ENCODE peak calls at places on chromosome 1, in six cellular contexts. S, Z, W, L, P and N are unnamed samples.

GRCh38 chr1:3707939-3708328 is 44.3 kb upstream of the CCDC27 start:
- DNase-seq in P (no peak), S (no peak), Z (no peak), W (no peak), L (no peak), N (no peak)

GRCh38 chr1:166488327-166488726 is 321.5 kb upstream of the FAM78B start:
- DNase-seq in Z (no peak), L (no peak), P (no peak), W (no peak), S (no peak), N (no peak)

GRCh38 chr1:108877324-108877812 is 583 bp downstream of the GPSM2 start:
- DNase-seq in Z (no peak), P (peak), L (no peak), W (no peak), S (no peak), N (peak)

GRCh38 chr1:108080448-108080847 is 115.5 kb upstream of the VAV3 start:
- DNase-seq in P (no peak), L (no peak), W (no peak), S (no peak), Z (no peak), N (no peak)

GRCh38 chr1:93844262-93845045 is 34.6 kb downstream of the DNTTIP2 start:
- DNase-seq in W (peak), L (peak), Z (no peak), P (peak), S (no peak), N (no peak)

GRCh38 chr1:37602750-37603694 is 7.3 kb upstream of the GNL2 start:
- DNase-seq in L (peak), P (peak), W (peak), Z (no peak), S (no peak), N (peak)

GRCh38 chr1:243475966-243476365 is 220.1 kb downstream of the SDCCAG8 start:
- DNase-seq in P (no peak), W (peak), S (no peak), Z (no peak), L (peak), N (peak)

GRCh38 chr1:160646711-160647328 is at the start of gene SLAMF1:
- DNase-seq in P (peak), L (no peak), S (no peak), Z (no peak), W (no peak), N (peak)

GRCh38 chr1:178278135-178278534 is 184.2 kb downstream of the RASAL2 start:
- DNase-seq in Z (no peak), L (no peak), W (no peak), P (no peak), S (no peak), N (no peak)

GRCh38 chr1:226643167-226643566 is 94.6 kb downstream of the STUM start:
- DNase-seq in W (no peak), Z (peak), L (peak), P (no peak), S (no peak), N (no peak)

GRCh38 chr1:233496940-233497456 is 116.9 kb upstream of the KCNK1 start:
- DNase-seq in W (no peak), Z (no peak), L (no peak), S (no peak), P (no peak), N (no peak)

GRCh38 chr1:67850611-67851075 is 17.4 kb upstream of the GNG12 start:
- DNase-seq in P (peak), L (no peak), W (peak), Z (peak), S (no peak), N (no peak)

GRCh38 chr1:221897312-221897711 is 155.4 kb upstream of the DUSP10 start:
- DNase-seq in W (peak), P (no peak), L (no peak), S (no peak), Z (no peak), N (no peak)

GRCh38 chr1:41455479-41456271 is 28.8 kb downstream of the EDN2 start:
- DNase-seq in P (no peak), L (no peak), Z (no peak), W (peak), S (no peak), N (no peak)

GRCh38 chr1:21931171-21932093 is 5.7 kb downstream of the HSPG2 start:
- DNase-seq in W (no peak), S (no peak), L (peak), Z (peak), P (no peak), N (no peak)

GRCh38 chr1:94801919-94802546 is 18.1 kb upstream of the SLC44A3 start:
- DNase-seq in L (no peak), P (peak), W (peak), S (no peak), Z (peak), N (peak)

GRCh38 chr1:29209173-29209572 is 21.6 kb downstream of the MECR start:
- DNase-seq in L (no peak), S (no peak), Z (no peak), P (no peak), W (no peak), N (no peak)

GRCh38 chr1:29599826-29600225 is 363.5 kb downstream of the PTPRU start:
- DNase-seq in S (no peak), L (no peak), W (no peak), Z (no peak), P (no peak), N (no peak)

GRCh38 chr1:14567056-14567455 is 31.4 kb upstream of the KAZN start:
- DNase-seq in W (no peak), S (no peak), P (no peak), Z (no peak), L (no peak), N (no peak)

GRCh38 chr1:31576201-31576669 is at the start of gene TINAGL1:
- DNase-seq in P (peak), L (peak), W (no peak), S (peak), Z (no peak), N (no peak)

GRCh38 chr1:49686107-49686506 is 337.6 kb downstream of the AGBL4 start:
- DNase-seq in Z (no peak), W (peak), P (no peak), L (no peak), S (no peak), N (no peak)

GRCh38 chr1:174262747-174263241 is 103.5 kb downstream of the RABGAP1L start:
- DNase-seq in S (no peak), Z (no peak), L (peak), W (peak), P (peak), N (no peak)

DNA sequence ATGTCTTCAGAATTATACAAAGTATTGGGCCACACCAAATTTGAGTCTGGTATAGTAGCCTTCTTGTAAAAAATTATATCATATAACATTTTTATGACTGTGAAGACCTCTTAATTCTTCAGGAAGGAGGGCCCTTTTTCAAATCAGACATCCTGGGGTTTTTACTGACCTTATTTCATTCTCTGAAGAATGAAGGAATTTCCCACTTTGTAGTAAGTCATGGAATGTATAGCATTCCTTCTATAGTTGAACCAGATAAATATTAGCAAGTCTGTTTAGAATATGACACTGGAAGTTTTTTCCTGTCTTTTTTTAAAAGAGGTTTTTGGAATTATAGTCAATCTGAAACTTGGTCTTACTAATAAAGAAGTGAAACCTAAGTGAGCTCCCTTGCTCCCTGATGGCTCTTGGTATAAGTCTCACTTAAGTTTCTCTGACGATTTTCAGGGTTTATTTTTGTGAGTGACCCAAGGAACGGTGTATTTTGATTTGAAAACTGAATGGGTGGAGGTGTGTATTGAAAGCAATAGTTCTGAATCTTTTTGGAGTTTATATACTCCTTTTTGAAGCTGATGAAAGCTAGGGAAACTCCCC is 23.7 kb downstream of the SNX27 start:
- DNase-seq in P (no peak), S (no peak), L (no peak), W (no peak), Z (no peak), N (no peak)
- TF ChIP-seq CTCF in P (no peak), S (no peak), L (no peak), W (no peak), Z (no peak), N (no peak)

GRCh38 chr1:91501527-91501859 is 842 bp downstream of the CDC7 start:
- DNase-seq in W (no peak), S (no peak), Z (no peak), P (no peak), L (no peak), N (peak)
- TF ChIP-seq CTCF in W (no peak), S (no peak), Z (no peak), P (no peak), L (no peak), N (peak)

GRCh38 chr1:15719721-15720120 is 16.3 kb upstream of the SLC25A34 start:
- DNase-seq in S (no peak), L (no peak), W (no peak), Z (no peak), P (no peak), N (no peak)
- TF ChIP-seq CTCF in S (no peak), L (peak), W (no peak), Z (no peak), P (no peak), N (no peak)

GRCh38 chr1:58157281-58157680 is 389.2 kb downstream of the OMA1 start:
- DNase-seq in L (no peak), P (no peak), Z (no peak), S (no peak), W (no peak), N (no peak)

GRCh38 chr1:58156801-58157200 is 389.7 kb downstream of the OMA1 start:
- DNase-seq in Z (no peak), S (no peak), P (no peak), W (no peak), L (no peak), N (no peak)

GRCh38 chr1:58156124-58156468 is 390.4 kb downstream of the OMA1 start:
- DNase-seq in Z (no peak), S (no peak), L (no peak), W (no peak), P (no peak), N (no peak)

GRCh38 chr1:58154256-58154655 is 392.3 kb downstream of the OMA1 start:
- DNase-seq in Z (no peak), P (no peak), S (no peak), W (no peak), L (no peak), N (no peak)

GRCh38 chr1:58155418-58156123 is 391.0 kb downstream of the OMA1 start:
- DNase-seq in P (peak), L (peak), S (no peak), Z (no peak), W (peak), N (peak)
- TF ChIP-seq CTCF in P (no peak), L (peak), S (peak), Z (peak), W (peak), N (peak)

GRCh38 chr1:44786138-44786840 is 1.7 kb downstream of the BEST4 start:
- DNase-seq in Z (peak), P (peak), S (peak), W (peak), L (peak), N (peak)

GRCh38 chr1:44785501-44786137 is 2.4 kb downstream of the BEST4 start:
- DNase-seq in Z (no peak), L (no peak), W (no peak), S (no peak), P (no peak), N (no peak)

GRCh38 chr1:44783697-44784093 is 4.3 kb downstream of the BEST4 start:
- DNase-seq in S (no peak), W (no peak), Z (no peak), P (no peak), L (no peak), N (no peak)

GRCh38 chr1:44785027-44785376 is 3.0 kb downstream of the BEST4 start:
- DNase-seq in Z (no peak), S (no peak), P (no peak), L (no peak), W (no peak), N (no peak)

DNA sequence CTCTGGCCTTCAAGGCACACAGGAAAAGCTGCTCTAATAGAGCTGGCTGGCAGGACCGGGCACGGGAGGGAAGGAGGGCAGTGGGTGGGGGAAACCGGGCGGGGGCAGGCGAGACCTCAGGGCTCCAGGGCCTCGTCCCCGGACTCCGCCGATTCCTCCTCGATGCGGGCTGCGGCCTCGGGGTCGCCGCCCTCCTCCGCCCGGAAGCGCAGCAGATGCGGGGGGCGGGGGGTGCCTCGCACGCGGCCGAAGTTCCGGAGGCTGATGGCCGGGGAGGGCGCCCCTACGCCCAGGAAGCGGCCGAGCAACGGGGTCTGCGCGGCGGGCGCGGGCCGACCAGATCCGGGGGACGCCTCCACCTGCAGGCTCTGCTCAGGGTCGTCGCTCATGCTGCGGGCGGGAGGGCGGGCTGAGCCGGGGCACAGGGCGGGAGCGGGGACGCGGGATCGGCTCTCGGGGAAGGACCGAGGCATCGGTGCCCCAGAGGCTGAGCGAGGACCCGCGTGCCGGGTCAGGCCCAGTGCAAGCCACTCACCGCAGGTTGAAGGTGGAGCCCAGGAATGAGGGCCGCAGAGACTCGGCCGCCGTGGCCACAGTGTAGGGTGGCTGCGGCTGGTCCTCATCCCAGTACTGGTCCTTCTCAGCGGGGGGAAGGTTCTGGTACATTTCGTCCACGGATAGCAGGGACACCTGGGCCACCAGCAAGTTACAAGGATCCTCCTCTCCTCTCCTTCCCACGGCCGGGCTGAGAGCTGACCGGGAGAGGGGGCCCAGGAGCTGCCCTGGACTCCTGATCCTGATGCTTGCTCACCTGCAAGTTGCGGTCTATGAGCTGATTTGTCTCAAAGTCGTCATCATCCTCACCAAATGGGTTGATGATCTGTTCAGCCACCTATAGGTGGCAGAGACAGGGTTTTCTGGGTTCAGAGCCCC is 3.6 kb downstream of the BEST4 start:
- DNase-seq in P (no peak), L (no peak), S (no peak), Z (no peak), W (peak), N (peak)
- TF ChIP-seq CTCF in P (no peak), L (peak), S (no peak), Z (no peak), W (no peak), N (no peak)

GRCh38 chr1:72282690-72283203 is 408 bp upstream of the NEGR1 start:
- DNase-seq in P (peak), L (no peak), S (peak), Z (peak), W (peak), N (peak)
- TF ChIP-seq CTCF in P (no peak), L (no peak), S (no peak), Z (no peak), W (no peak), N (peak)

GRCh38 chr1:63602629-63603028 is 9.4 kb downstream of the PGM1 start:
- DNase-seq in P (no peak), Z (no peak), W (no peak), S (no peak), L (no peak), N (no peak)
- TF ChIP-seq CTCF in P (no peak), Z (no peak), W (no peak), S (no peak), L (no peak), N (no peak)

GRCh38 chr1:201360486-201360885 is 17.0 kb downstream of the TNNT2 start:
- DNase-seq in Z (peak), P (no peak), L (no peak), W (no peak), S (no peak), N (peak)
- TF ChIP-seq CTCF in Z (no peak), P (no peak), L (no peak), W (no peak), S (no peak), N (no peak)

GRCh38 chr1:204752688-204753040 is 67.1 kb upstream of the LRRN2 start:
- DNase-seq in W (no peak), L (no peak), Z (no peak), P (no peak), S (peak), N (no peak)

GRCh38 chr1:204751480-204751879 is 65.9 kb upstream of the LRRN2 start:
- DNase-seq in Z (no peak), W (no peak), P (no peak), S (no peak), L (no peak), N (no peak)

GRCh38 chr1:204756349-204756748 is 70.8 kb upstream of the LRRN2 start:
- DNase-seq in Z (no peak), S (peak), P (no peak), L (no peak), W (no peak), N (no peak)

GRCh38 chr1:204754821-204755220 is 69.3 kb upstream of the LRRN2 start:
- DNase-seq in W (no peak), L (no peak), S (no peak), Z (no peak), P (no peak), N (no peak)

GRCh38 chr1:204751883-204752687 is 66.5 kb upstream of the LRRN2 start:
- DNase-seq in P (peak), W (no peak), L (peak), Z (no peak), S (peak), N (no peak)
- TF ChIP-seq CTCF in P (peak), W (no peak), L (peak), Z (no peak), S (no peak), N (no peak)

GRCh38 chr1:155127105-155127671 is 488 bp upstream of the EFNA1 start:
- DNase-seq in P (peak), L (no peak), S (peak), Z (peak), W (no peak), N (peak)
- TF ChIP-seq CTCF in P (no peak), L (no peak), S (no peak), Z (no peak), W (no peak), N (no peak)